ENCODE peak calls at places on chromosomes 5 and 9, in five cellular contexts. J, O, D, P and V are unnamed samples.

GRCh38 chr9:38110476-38110875 is 41.4 kb upstream of the SHB start:
- DNase-seq in J (no peak), O (no peak), D (no peak), P (no peak), V (no peak)

GRCh38 chr5:33102551-33102950 is 338.2 kb upstream of the TARS1 start:
- DNase-seq in J (no peak), O (no peak), D (no peak), P (no peak), V (no peak)

GRCh38 chr9:136312436-136312835 is 8.5 kb upstream of the CCDC187 start:
- DNase-seq in J (no peak), O (peak), D (peak), P (no peak), V (no peak)

GRCh38 chr5:7179364-7179763 is 216.6 kb upstream of the ADCY2 start:
- DNase-seq in J (no peak), O (no peak), D (no peak), P (no peak), V (no peak)

GRCh38 chr5:16508730-16509531 is 43.3 kb upstream of the ZNF622 start:
- DNase-seq in J (no peak), O (no peak), D (peak), P (no peak), V (peak)

GRCh38 chr9:93117924-93118862 is 15.9 kb downstream of the NINJ1 start:
- DNase-seq in J (no peak), O (no peak), D (no peak), P (no peak), V (no peak)

GRCh38 chr5:37876245-37876644 is 36.4 kb upstream of the GDNF start:
- DNase-seq in J (no peak), O (no peak), D (no peak), P (no peak), V (no peak)

GRCh38 chr9:36676823-36677521 is 104.3 kb downstream of the MELK start:
- DNase-seq in J (no peak), O (no peak), D (no peak), P (no peak), V (no peak)

GRCh38 chr9:92685022-92685421 is 15.1 kb upstream of the IPPK start:
- DNase-seq in J (no peak), O (no peak), D (no peak), P (no peak), V (no peak)